ENCODE peak calls at places on chromosomes 4 and X, in five cellular contexts. H, U, I, T and M are unnamed samples.

GRCh38 chr4:6201580-6202091 is 1.3 kb upstream of the JAKMIP1 start:
- DNase-seq in T (no peak), H (no peak), U (no peak), I (no peak), M (no peak)

GRCh38 chrX:112846787-112847186 is 6.2 kb upstream of the AMOT start:
- DNase-seq in U (no peak), H (no peak), I (peak), T (no peak), M (no peak)

GRCh38 chr4:76214269-76214628 is 625 bp upstream of the SCARB2 start:
- DNase-seq in H (no peak), U (no peak), T (no peak), I (no peak), M (no peak)

GRCh38 chrX:65871671-65872311 is 168.1 kb downstream of the VSIG4 start:
- DNase-seq in H (peak), U (peak), T (no peak), I (peak), M (no peak)

GRCh38 chr4:159386620-159387019 is 283.7 kb downstream of the RAPGEF2 start:
- DNase-seq in I (no peak), T (no peak), H (no peak), U (no peak), M (no peak)

GRCh38 chrX:139974496-139974895 is 9.2 kb upstream of the CXorf66 start:
- DNase-seq in H (no peak), I (no peak), T (no peak), U (no peak), M (no peak)

GRCh38 chr4:119593698-119594097 is 34.9 kb downstream of the PDE5A start:
- DNase-seq in I (no peak), T (no peak), U (no peak), H (no peak), M (no peak)

GRCh38 chr4:2091990-2092652 is 33.0 kb downstream of the NAT8L start:
- DNase-seq in H (no peak), T (no peak), U (no peak), I (no peak), M (no peak)

GRCh38 chrX:9171841-9172240 is 137.9 kb upstream of the FAM9B start:
- DNase-seq in U (no peak), H (no peak), I (peak), T (no peak), M (no peak)

GRCh38 chrX:112851161-112851779 is 10.6 kb upstream of the AMOT start:
- DNase-seq in T (no peak), I (no peak), U (no peak), H (no peak), M (no peak)

GRCh38 chr4:148790691-148791090 is 348.5 kb upstream of the NR3C2 start:
- DNase-seq in U (no peak), T (no peak), H (no peak), I (no peak), M (no peak)

GRCh38 chrX:95346854-95347253 is 1337.8 kb upstream of the DIAPH2 start:
- DNase-seq in T (no peak), U (peak), I (peak), H (no peak), M (peak)

GRCh38 chr4:169124661-169125060 is 114.6 kb upstream of the CBR4 start:
- DNase-seq in I (no peak), U (no peak), H (no peak), T (no peak), M (no peak)

GRCh38 chrX:69314436-69315348 is 149.4 kb upstream of the PJA1 start:
- DNase-seq in I (peak), U (no peak), H (no peak), T (no peak), M (no peak)

GRCh38 chr4:92305878-92306520 is 2.2 kb downstream of the GRID2 start:
- DNase-seq in T (no peak), U (no peak), H (no peak), I (peak), M (no peak)

GRCh38 chr4:171676555-171677215 is 136.5 kb upstream of the GALNTL6 start:
- DNase-seq in U (no peak), T (no peak), H (no peak), I (peak), M (no peak)

GRCh38 chr4:146302833-146303232 is 88.5 kb downstream of the REELD1 start:
- DNase-seq in U (no peak), H (no peak), T (no peak), I (no peak), M (no peak)

GRCh38 chr4:172787117-172787516 is 381.5 kb upstream of the GALNT7 start:
- DNase-seq in T (no peak), I (no peak), H (no peak), U (no peak), M (no peak)

GRCh38 chr4:107304699-107305286 is 268.7 kb upstream of the DKK2 start:
- DNase-seq in T (no peak), I (peak), U (no peak), H (no peak), M (no peak)

GRCh38 chrX:77061533-77061932 is 385.7 kb upstream of the FGF16 start:
- DNase-seq in U (no peak), T (no peak), I (peak), H (no peak), M (no peak)